ENCODE peak calls at places on chromosome 12, in ten cellular contexts. R is AML-193; U is left cardiac atrium; V is NB4; S is lung microvascular endothelial cell; E is hypothalamus; T is psoas muscle; M is stimulated activated naive B cell treated with anti-CD40 and anti-IgM and Interleukin-4, amounts not matched to agents 10 μg/mL and 1 μg/mL and 100 μg/mL, for 72 hours; D is IMR-90; X is mucosa of gallbladder. O is an unnamed sample.

GRCh38 chr12:124347805-124348658 is 53.1 kb downstream of the RFLNA start:
- DNase-seq in R (no peak), U (no peak), V (no peak), S (peak), E (no peak), T (no peak), M (no peak), D (no peak), X (no peak), O (no peak)

GRCh38 chr12:76020731-76021672 is 10.6 kb downstream of the PHLDA1 start:
- DNase-seq in R (peak), U (no peak), V (peak), S (peak), E (no peak), T (no peak), M (peak), D (peak), X (no peak), O (peak)

GRCh38 chr12:57236224-57236924 is 6.9 kb downstream of the SHMT2 start:
- DNase-seq in R (no peak), U (no peak), V (no peak), S (no peak), E (no peak), T (peak), M (no peak), D (no peak), X (no peak), O (no peak)

GRCh38 chr12:124030510-124030909 is 57.5 kb downstream of the ZNF664 start:
- DNase-seq in R (no peak), U (no peak), V (no peak), S (no peak), E (no peak), T (no peak), M (no peak), D (peak), X (peak), O (no peak)

GRCh38 chr12:47988073-47989022 is 15.9 kb downstream of the COL2A1 start:
- DNase-seq in R (no peak), U (no peak), V (no peak), S (no peak), E (no peak), T (no peak), M (no peak), D (peak), X (no peak), O (no peak)

GRCh38 chr12:81610955-81611889 is 147.9 kb downstream of the PPFIA2 start:
- DNase-seq in R (peak), U (no peak), V (peak), S (peak), E (no peak), T (no peak), M (no peak), D (peak), X (no peak), O (peak)

GRCh38 chr12:110741371-110741770 is 1.3 kb downstream of the PPP1CC start:
- DNase-seq in R (peak), U (no peak), V (peak), S (peak), E (no peak), T (no peak), M (no peak), D (no peak), X (no peak), O (no peak)

GRCh38 chr12:80241576-80242273 is 142.4 kb downstream of the OTOGL start:
- DNase-seq in R (no peak), U (no peak), V (no peak), S (peak), E (no peak), T (no peak), M (no peak), D (peak), X (no peak), O (no peak)

GRCh38 chr12:104751024-104751570 is 207.0 kb downstream of the SLC41A2 start:
- DNase-seq in R (no peak), U (no peak), V (no peak), S (no peak), E (no peak), T (no peak), M (peak), D (no peak), X (no peak), O (no peak)

GRCh38 chr12:57214398-57214781 is 2.2 kb upstream of the NXPH4 start:
- DNase-seq in R (peak), U (peak), V (peak), S (peak), E (peak), T (peak), M (peak), D (peak), X (peak), O (peak)

GRCh38 chr12:51323317-51323960 is 535 bp downstream of the BIN2 start:
- DNase-seq in R (no peak), U (no peak), V (peak), S (no peak), E (no peak), T (no peak), M (peak), D (no peak), X (no peak), O (no peak)

GRCh38 chr12:18811268-18811667 is 73.3 kb downstream of the CAPZA3 start:
- DNase-seq in R (peak), U (no peak), V (peak), S (no peak), E (no peak), T (no peak), M (no peak), D (no peak), X (no peak), O (no peak)

GRCh38 chr12:58177366-58177765 is 236.0 kb downstream of the ATP23 start:
- DNase-seq in R (no peak), U (no peak), V (no peak), S (no peak), E (no peak), T (no peak), M (no peak), D (no peak), X (no peak), O (no peak)

GRCh38 chr12:69648476-69648875 is 37.8 kb upstream of the LRRC10 start:
- DNase-seq in R (no peak), U (no peak), V (no peak), S (no peak), E (no peak), T (no peak), M (no peak), D (peak), X (no peak), O (no peak)

GRCh38 chr12:30753233-30753632 is 1.5 kb downstream of the CAPRIN2 start:
- DNase-seq in R (peak), U (no peak), V (peak), S (peak), E (no peak), T (no peak), M (no peak), D (peak), X (no peak), O (no peak)

GRCh38 chr12:4355843-4356327 is 23.6 kb downstream of the FGF23 start:
- DNase-seq in R (peak), U (no peak), V (peak), S (peak), E (no peak), T (peak), M (peak), D (peak), X (peak), O (no peak)

GRCh38 chr12:113133036-113133435 is 2.5 kb downstream of the RASAL1 start:
- DNase-seq in R (no peak), U (no peak), V (peak), S (no peak), E (no peak), T (no peak), M (no peak), D (no peak), X (no peak), O (no peak)

GRCh38 chr12:90253142-90253541 is 544.5 kb upstream of the ATP2B1 start:
- DNase-seq in R (peak), U (no peak), V (peak), S (no peak), E (no peak), T (no peak), M (no peak), D (no peak), X (no peak), O (no peak)

GRCh38 chr12:58369576-58369975 is 428.2 kb downstream of the ATP23 start:
- DNase-seq in R (no peak), U (no peak), V (no peak), S (no peak), E (no peak), T (no peak), M (no peak), D (peak), X (no peak), O (no peak)

GRCh38 chr12:48933664-48934311 is 8.5 kb upstream of the FKBP11 start:
- DNase-seq in R (no peak), U (no peak), V (no peak), S (no peak), E (no peak), T (no peak), M (no peak), D (no peak), X (no peak), O (no peak)

GRCh38 chr12:11895421-11896064 is 175.2 kb upstream of the BCL2L14 start:
- DNase-seq in R (peak), U (no peak), V (peak), S (no peak), E (no peak), T (no peak), M (no peak), D (no peak), X (no peak), O (no peak)

GRCh38 chr12:89157413-89157812 is 194.9 kb downstream of the DUSP6 start:
- DNase-seq in R (no peak), U (no peak), V (no peak), S (no peak), E (no peak), T (no peak), M (no peak), D (no peak), X (no peak), O (no peak)

GRCh38 chr12:113735146-113735545 is 231.0 kb downstream of the RBM19 start:
- DNase-seq in R (no peak), U (no peak), V (no peak), S (no peak), E (no peak), T (no peak), M (no peak), D (no peak), X (no peak), O (no peak)

GRCh38 chr12:1836854-1837411 is 16.6 kb downstream of the LRTM2 start:
- DNase-seq in R (no peak), U (no peak), V (no peak), S (no peak), E (peak), T (no peak), M (no peak), D (no peak), X (no peak), O (peak)

GRCh38 chr12:72281145-72281544 is 9.0 kb downstream of the TRHDE start:
- DNase-seq in R (no peak), U (no peak), V (no peak), S (no peak), E (no peak), T (no peak), M (no peak), D (peak), X (no peak), O (no peak)

GRCh38 chr12:44317651-44318126 is 481.8 kb downstream of the TMEM117 start:
- DNase-seq in R (peak), U (no peak), V (peak), S (peak), E (no peak), T (no peak), M (no peak), D (peak), X (no peak), O (no peak)

GRCh38 chr12:97555547-97556200 is 93.1 kb downstream of the RMST start:
- DNase-seq in R (no peak), U (no peak), V (no peak), S (no peak), E (no peak), T (no peak), M (no peak), D (no peak), X (no peak), O (no peak)

GRCh38 chr12:77433799-77434198 is 368.4 kb upstream of the E2F7 start:
- DNase-seq in R (no peak), U (no peak), V (no peak), S (no peak), E (no peak), T (no peak), M (no peak), D (peak), X (no peak), O (no peak)

GRCh38 chr12:127060310-127060847 is 1206.6 kb upstream of the TMEM132C start:
- DNase-seq in R (no peak), U (no peak), V (no peak), S (no peak), E (no peak), T (no peak), M (no peak), D (no peak), X (no peak), O (no peak)

GRCh38 chr12:33248364-33248763 is 191.3 kb downstream of the SYT10 start:
- DNase-seq in R (no peak), U (no peak), V (no peak), S (no peak), E (no peak), T (no peak), M (no peak), D (no peak), X (no peak), O (no peak)

GRCh38 chr12:52865090-52865944 is 16.5 kb upstream of the KRT78 start:
- DNase-seq in R (peak), U (peak), V (peak), S (peak), E (peak), T (peak), M (no peak), D (peak), X (peak), O (peak)

GRCh38 chr12:104928036-104928770 is 29.9 kb downstream of the SLC41A2 start:
- DNase-seq in R (no peak), U (no peak), V (no peak), S (no peak), E (no peak), T (no peak), M (no peak), D (no peak), X (no peak), O (no peak)